ENCODE peak calls at places on chromosomes 5 and 9, in seven cellular contexts. One of them, this sample, is unnamed.

GRCh38 chr9:117314021-117314420 is 100.8 kb downstream of the ASTN2 start:
- DNase-seq in iPS-NIHi11: no peak
- DNase-seq in DMS 273 treated with DMSO at 0.1 percent for 48 hours: no peak
- DNase-seq in erythroblast: no peak
- DNase-seq in heart left ventricle: no peak
- DNase-seq in fibroblast of the conjunctiva: no peak
- DNase-seq in IMR-90: no peak
- DNase-seq in this sample: no peak

GRCh38 chr9:5499889-5500398 is 10.4 kb upstream of the PDCD1LG2 start:
- DNase-seq in iPS-NIHi11: no peak
- DNase-seq in DMS 273 treated with DMSO at 0.1 percent for 48 hours: no peak
- DNase-seq in erythroblast: peak; percentile 85
- DNase-seq in heart left ventricle: no peak
- DNase-seq in fibroblast of the conjunctiva: no peak
- DNase-seq in IMR-90: peak; percentile 68
- DNase-seq in this sample: peak; percentile 20

GRCh38 chr9:122005597-122005996 is 87.5 kb downstream of the TTLL11 start:
- DNase-seq in iPS-NIHi11: peak; percentile 51
- DNase-seq in DMS 273 treated with DMSO at 0.1 percent for 48 hours: no peak
- DNase-seq in erythroblast: no peak
- DNase-seq in heart left ventricle: no peak
- DNase-seq in fibroblast of the conjunctiva: no peak
- DNase-seq in IMR-90: peak; percentile 41
- DNase-seq in this sample: peak; percentile 30

GRCh38 chr9:5140151-5140550 is 45.3 kb downstream of the INSL6 start:
- DNase-seq in iPS-NIHi11: no peak
- DNase-seq in DMS 273 treated with DMSO at 0.1 percent for 48 hours: no peak
- DNase-seq in erythroblast: no peak
- DNase-seq in heart left ventricle: no peak
- DNase-seq in fibroblast of the conjunctiva: no peak
- DNase-seq in IMR-90: peak; percentile 4
- DNase-seq in this sample: peak; percentile 37

GRCh38 chr9:129036923-129037766 is 719 bp downstream of the MIGA2 start:
- DNase-seq in iPS-NIHi11: no peak
- DNase-seq in DMS 273 treated with DMSO at 0.1 percent for 48 hours: no peak
- DNase-seq in erythroblast: peak; percentile 57
- DNase-seq in heart left ventricle: no peak
- DNase-seq in fibroblast of the conjunctiva: no peak
- DNase-seq in IMR-90: no peak
- DNase-seq in this sample: no peak

GRCh38 chr9:92668746-92669526 is 995 bp downstream of the IPPK start:
- DNase-seq in iPS-NIHi11: peak; percentile 59
- DNase-seq in DMS 273 treated with DMSO at 0.1 percent for 48 hours: no peak
- DNase-seq in erythroblast: peak; percentile 42
- DNase-seq in heart left ventricle: peak; percentile 68
- DNase-seq in fibroblast of the conjunctiva: no peak
- DNase-seq in IMR-90: peak; percentile 65
- DNase-seq in this sample: peak; percentile 58

GRCh38 chr9:113187935-113188595 is 33.0 kb downstream of the FKBP15 start:
- DNase-seq in iPS-NIHi11: no peak
- DNase-seq in DMS 273 treated with DMSO at 0.1 percent for 48 hours: no peak
- DNase-seq in erythroblast: no peak
- DNase-seq in heart left ventricle: peak; percentile 41
- DNase-seq in fibroblast of the conjunctiva: peak; percentile 75
- DNase-seq in IMR-90: peak; percentile 94
- DNase-seq in this sample: peak; percentile 97

GRCh38 chr9:122144836-122145235 is 14.7 kb downstream of the NDUFA8 start:
- DNase-seq in iPS-NIHi11: no peak
- DNase-seq in DMS 273 treated with DMSO at 0.1 percent for 48 hours: no peak
- DNase-seq in erythroblast: peak; percentile 78
- DNase-seq in heart left ventricle: no peak
- DNase-seq in fibroblast of the conjunctiva: no peak
- DNase-seq in IMR-90: no peak
- DNase-seq in this sample: peak; percentile 32

GRCh38 chr5:34804913-34805312 is 34.1 kb upstream of the TTC23L start:
- DNase-seq in iPS-NIHi11: no peak
- DNase-seq in DMS 273 treated with DMSO at 0.1 percent for 48 hours: no peak
- DNase-seq in erythroblast: no peak
- DNase-seq in heart left ventricle: no peak
- DNase-seq in fibroblast of the conjunctiva: peak; percentile 16
- DNase-seq in IMR-90: no peak
- DNase-seq in this sample: no peak

GRCh38 chr5:112419596-112420110 is 576 bp upstream of the EPB41L4A start:
- DNase-seq in iPS-NIHi11: peak; percentile 66
- DNase-seq in DMS 273 treated with DMSO at 0.1 percent for 48 hours: no peak
- DNase-seq in erythroblast: peak; percentile 73
- DNase-seq in heart left ventricle: peak; percentile 81
- DNase-seq in fibroblast of the conjunctiva: no peak
- DNase-seq in IMR-90: no peak
- DNase-seq in this sample: no peak

GRCh38 chr5:127723571-127723970 is 20.4 kb downstream of the CCDC192 start:
- DNase-seq in iPS-NIHi11: no peak
- DNase-seq in DMS 273 treated with DMSO at 0.1 percent for 48 hours: no peak
- DNase-seq in erythroblast: no peak
- DNase-seq in heart left ventricle: peak; percentile 38
- DNase-seq in fibroblast of the conjunctiva: no peak
- DNase-seq in IMR-90: no peak
- DNase-seq in this sample: peak; percentile 39

GRCh38 chr9:27528886-27529315 is 713 bp downstream of the MOB3B start:
- DNase-seq in iPS-NIHi11: peak; percentile 50
- DNase-seq in DMS 273 treated with DMSO at 0.1 percent for 48 hours: no peak
- DNase-seq in erythroblast: peak; percentile 72
- DNase-seq in heart left ventricle: peak; percentile 54
- DNase-seq in fibroblast of the conjunctiva: no peak
- DNase-seq in IMR-90: no peak
- DNase-seq in this sample: no peak

GRCh38 chr9:97132865-97133264 is 93.9 kb upstream of the CTSV start:
- DNase-seq in iPS-NIHi11: no peak
- DNase-seq in DMS 273 treated with DMSO at 0.1 percent for 48 hours: no peak
- DNase-seq in erythroblast: no peak
- DNase-seq in heart left ventricle: no peak
- DNase-seq in fibroblast of the conjunctiva: no peak
- DNase-seq in IMR-90: no peak
- DNase-seq in this sample: no peak

GRCh38 chr5:125477586-125477975 is 731.1 kb upstream of the ZNF608 start:
- DNase-seq in iPS-NIHi11: no peak
- DNase-seq in DMS 273 treated with DMSO at 0.1 percent for 48 hours: no peak
- DNase-seq in erythroblast: no peak
- DNase-seq in heart left ventricle: no peak
- DNase-seq in fibroblast of the conjunctiva: no peak
- DNase-seq in IMR-90: no peak
- DNase-seq in this sample: no peak

GRCh38 chr9:1702701-1703100 is 312.4 kb upstream of the SMARCA2 start:
- DNase-seq in iPS-NIHi11: no peak
- DNase-seq in DMS 273 treated with DMSO at 0.1 percent for 48 hours: no peak
- DNase-seq in erythroblast: no peak
- DNase-seq in heart left ventricle: no peak
- DNase-seq in fibroblast of the conjunctiva: no peak
- DNase-seq in IMR-90: no peak
- DNase-seq in this sample: no peak

GRCh38 chr9:128771094-128771721 is 519 bp downstream of the ZER1 start:
- DNase-seq in iPS-NIHi11: no peak
- DNase-seq in DMS 273 treated with DMSO at 0.1 percent for 48 hours: no peak
- DNase-seq in erythroblast: peak; percentile 62
- DNase-seq in heart left ventricle: no peak
- DNase-seq in fibroblast of the conjunctiva: no peak
- DNase-seq in IMR-90: peak; percentile 12
- DNase-seq in this sample: peak; percentile 6

GRCh38 chr9:36905101-36906066 is 128.7 kb downstream of the PAX5 start:
- DNase-seq in iPS-NIHi11: no peak
- DNase-seq in DMS 273 treated with DMSO at 0.1 percent for 48 hours: no peak
- DNase-seq in erythroblast: no peak
- DNase-seq in heart left ventricle: no peak
- DNase-seq in fibroblast of the conjunctiva: no peak
- DNase-seq in IMR-90: no peak
- DNase-seq in this sample: no peak

GRCh38 chr9:3074247-3074646 is 230.4 kb upstream of the PUM3 start:
- DNase-seq in iPS-NIHi11: no peak
- DNase-seq in DMS 273 treated with DMSO at 0.1 percent for 48 hours: no peak
- DNase-seq in erythroblast: no peak
- DNase-seq in heart left ventricle: no peak
- DNase-seq in fibroblast of the conjunctiva: no peak
- DNase-seq in IMR-90: no peak
- DNase-seq in this sample: peak; percentile 32

GRCh38 chr9:19840953-19841352 is 52.1 kb upstream of the SLC24A2 start:
- DNase-seq in iPS-NIHi11: no peak
- DNase-seq in DMS 273 treated with DMSO at 0.1 percent for 48 hours: no peak
- DNase-seq in erythroblast: no peak
- DNase-seq in heart left ventricle: no peak
- DNase-seq in fibroblast of the conjunctiva: no peak
- DNase-seq in IMR-90: no peak
- DNase-seq in this sample: no peak

GRCh38 chr5:16033196-16033925 is 146.2 kb downstream of the MARCHF11 start:
- DNase-seq in iPS-NIHi11: no peak
- DNase-seq in DMS 273 treated with DMSO at 0.1 percent for 48 hours: no peak
- DNase-seq in erythroblast: no peak
- DNase-seq in heart left ventricle: no peak
- DNase-seq in fibroblast of the conjunctiva: no peak
- DNase-seq in IMR-90: no peak
- DNase-seq in this sample: no peak

GRCh38 chr9:91360551-91361293 is 996 bp downstream of the AUH start:
- DNase-seq in iPS-NIHi11: peak; percentile 39
- DNase-seq in DMS 273 treated with DMSO at 0.1 percent for 48 hours: no peak
- DNase-seq in erythroblast: peak; percentile 38
- DNase-seq in heart left ventricle: no peak
- DNase-seq in fibroblast of the conjunctiva: no peak
- DNase-seq in IMR-90: no peak
- DNase-seq in this sample: no peak

GRCh38 chr9:81685763-81686613 is 3.4 kb downstream of the TLE1 start:
- DNase-seq in iPS-NIHi11: no peak
- DNase-seq in DMS 273 treated with DMSO at 0.1 percent for 48 hours: no peak
- DNase-seq in erythroblast: peak; percentile 43
- DNase-seq in heart left ventricle: no peak
- DNase-seq in fibroblast of the conjunctiva: no peak
- DNase-seq in IMR-90: peak; percentile 55
- DNase-seq in this sample: peak; percentile 36

This sample was measured in HCEC 1CT.